ENCODE peak calls at places on chromosomes 13 and 19, in five cellular contexts. R is neuronal stem cell, J is H7, S is lung, P is bronchial epithelial cell. N is an unnamed sample.

GRCh38 chr13:113184568-113185440 is 23.7 kb downstream of the PCID2 start:
- DNase-seq in S (no peak), R (no peak), J (no peak), P (no peak), N (no peak)

GRCh38 chr19:7788178-7788932 is 25.3 kb downstream of the CLEC4M start:
- DNase-seq in J (peak), P (no peak), S (no peak), R (no peak), N (no peak)

GRCh38 chr19:44741841-44742352 is 6.6 kb upstream of the BCL3 start:
- DNase-seq in J (peak), P (peak), R (no peak), S (peak), N (peak)

GRCh38 chr19:11693505-11694499 is 44.9 kb downstream of the ZNF823 start:
- DNase-seq in S (no peak), P (peak), J (peak), R (no peak), N (peak)

GRCh38 chr13:105774739-105775460 is 760.6 kb downstream of the EFNB2 start:
- DNase-seq in S (no peak), J (no peak), R (no peak), P (peak), N (peak)

GRCh38 chr19:34837262-34837661 is 64.2 kb upstream of the ZNF599 start:
- DNase-seq in S (no peak), J (no peak), R (no peak), P (no peak), N (no peak)

GRCh38 chr13:74550039-74550438 is 415.8 kb upstream of the KLF12 start:
- DNase-seq in J (no peak), S (no peak), R (no peak), P (peak), N (no peak)

GRCh38 chr19:45981350-45981749 is 7.7 kb upstream of the NOVA2 start:
- DNase-seq in R (no peak), S (no peak), J (no peak), P (no peak), N (no peak)

GRCh38 chr19:55384576-55385235 is 614 bp upstream of the TMEM238 start:
- DNase-seq in J (peak), P (no peak), R (no peak), S (peak), N (no peak)

GRCh38 chr19:31548941-31549340 is 199.7 kb upstream of the TSHZ3 start:
- DNase-seq in R (no peak), P (no peak), J (peak), S (no peak), N (peak)

GRCh38 chr19:40395956-40396355 is 6.0 kb upstream of the HIPK4 start:
- DNase-seq in S (no peak), J (no peak), R (no peak), P (no peak), N (no peak)

GRCh38 chr13:20126460-20127262 is 34.2 kb downstream of the GJA3 start:
- DNase-seq in S (no peak), R (no peak), P (no peak), J (no peak), N (no peak)

GRCh38 chr13:106612688-106613087 is 44.8 kb upstream of the ARGLU1 start:
- DNase-seq in P (peak), S (peak), R (no peak), J (no peak), N (peak)

GRCh38 chr13:64239372-64239771 is 2823.7 kb upstream of the PCDH20 start:
- DNase-seq in S (no peak), P (peak), R (no peak), J (no peak), N (peak)

GRCh38 chr13:97257800-97258799 is 36.0 kb downstream of the MBNL2 start:
- DNase-seq in J (peak), R (no peak), P (peak), S (peak), N (peak)

GRCh38 chr13:63351533-63351932 is 1935.9 kb upstream of the PCDH20 start:
- DNase-seq in R (no peak), P (no peak), S (no peak), J (no peak), N (no peak)

GRCh38 chr13:45327253-45327954 is 13.6 kb downstream of the TPT1 start:
- DNase-seq in J (no peak), R (no peak), S (no peak), P (no peak), N (peak)

GRCh38 chr19:10452726-10453620 is 32.6 kb downstream of the PDE4A start:
- DNase-seq in S (no peak), R (no peak), P (no peak), J (peak), N (no peak)

GRCh38 chr19:10453852-10454251 is 33.5 kb downstream of the PDE4A start:
- DNase-seq in P (no peak), R (no peak), J (no peak), S (no peak), N (no peak)

GRCh38 chr19:10450191-10450852 is 30.0 kb downstream of the PDE4A start:
- DNase-seq in J (peak), P (no peak), S (no peak), R (no peak), N (no peak)

GRCh38 chr19:10450853-10451609 is 30.7 kb downstream of the PDE4A start:
- DNase-seq in R (no peak), P (no peak), J (peak), S (no peak), N (no peak)

GRCh38 chr19:10454267-10454666 is 33.9 kb downstream of the PDE4A start:
- DNase-seq in R (peak), J (peak), P (no peak), S (no peak), N (no peak)
- H3K4me3 ChIP-seq in R (no peak), J (no peak), P (no peak), S (no peak), N (no peak)

GRCh38 chr19:37977391-37977790 is 70.4 kb downstream of the SIPA1L3 start:
- DNase-seq in J (no peak), P (no peak), S (no peak), R (no peak), N (no peak)
- H3K4me3 ChIP-seq in J (no peak), P (no peak), S (no peak), R (no peak), N (no peak)

GRCh38 chr19:52725528-52725961 is 9.3 kb downstream of the ZNF611 start:
- DNase-seq in J (peak), P (no peak), S (no peak), R (no peak), N (no peak)
- H3K4me3 ChIP-seq in J (no peak), P (no peak), S (no peak), R (no peak), N (no peak)

GRCh38 chr13:26555413-26555812 is 2.1 kb upstream of the WASF3 start:
- DNase-seq in R (no peak), S (no peak), J (no peak), P (no peak), N (no peak)

GRCh38 chr13:26558912-26559485 is 1.5 kb downstream of the WASF3 start:
- DNase-seq in S (no peak), R (peak), J (no peak), P (no peak), N (no peak)

GRCh38 chr13:26558074-26558805 is 757 bp downstream of the WASF3 start:
- DNase-seq in P (no peak), R (peak), J (no peak), S (no peak), N (peak)

GRCh38 chr13:26557051-26557392 is 461 bp upstream of the WASF3 start:
- DNase-seq in P (no peak), S (no peak), J (no peak), R (no peak), N (no peak)

GRCh38 chr13:26557393-26558073 is at the start of gene WASF3:
- DNase-seq in J (peak), R (peak), P (peak), S (peak), N (peak)
- H3K4me3 ChIP-seq in J (peak), R (peak), P (peak), S (peak), N (peak)

N was measured in epithelial cell of esophagus.